ENCODE peak calls at places on chromosomes 16 and 17, in four cellular contexts. One of them, this sample, is unnamed.
A peak's percentile ranks its signal among the peaks of the same experiment; 100 is the strongest.

GRCh38 chr17:1630662-1631061 is 2.0 kb upstream of the SLC43A2 start:
- DNase-seq in psoas muscle: no peak
- DNase-seq in heart right ventricle: no peak
- DNase-seq in cardiac muscle cell: no peak
- DNase-seq in this sample: no peak

GRCh38 chr16:77834600-77834963 is 46.2 kb downstream of the VAT1L start:
- DNase-seq in psoas muscle: no peak
- DNase-seq in heart right ventricle: no peak
- DNase-seq in cardiac muscle cell: peak; percentile 68
- DNase-seq in this sample: no peak

GRCh38 chr17:31588512-31588911 is 197.0 kb downstream of the RAB11FIP4 start:
- DNase-seq in psoas muscle: no peak
- DNase-seq in heart right ventricle: no peak
- DNase-seq in cardiac muscle cell: no peak
- DNase-seq in this sample: no peak

GRCh38 chr17:223723-224471 is 42.4 kb upstream of the DOC2B start:
- DNase-seq in psoas muscle: no peak
- DNase-seq in heart right ventricle: no peak
- DNase-seq in cardiac muscle cell: no peak
- DNase-seq in this sample: no peak

GRCh38 chr17:2174471-2175293 is 119.8 kb downstream of the HIC1 start:
- DNase-seq in psoas muscle: peak; percentile 61
- DNase-seq in heart right ventricle: peak; percentile 81
- DNase-seq in cardiac muscle cell: peak; percentile 98
- DNase-seq in this sample: no peak

GRCh38 chr17:50728112-50728429 is 8.7 kb downstream of the LUC7L3 start:
- DNase-seq in psoas muscle: no peak
- DNase-seq in heart right ventricle: no peak
- DNase-seq in cardiac muscle cell: no peak
- DNase-seq in this sample: no peak

GRCh38 chr17:2370211-2370589 is 30.7 kb downstream of the MNT start:
- DNase-seq in psoas muscle: no peak
- DNase-seq in heart right ventricle: no peak
- DNase-seq in cardiac muscle cell: no peak
- DNase-seq in this sample: no peak

GRCh38 chr17:75551276-75551675 is 25.8 kb downstream of the LLGL2 start:
- DNase-seq in psoas muscle: no peak
- DNase-seq in heart right ventricle: no peak
- DNase-seq in cardiac muscle cell: no peak
- DNase-seq in this sample: no peak

GRCh38 chr17:75633484-75634375 is 496 bp downstream of the SMIM5 start:
- DNase-seq in psoas muscle: peak; percentile 91
- DNase-seq in heart right ventricle: peak; percentile 88
- DNase-seq in cardiac muscle cell: peak; percentile 89
- DNase-seq in this sample: peak; percentile 42

GRCh38 chr17:43199633-43200032 is 12.0 kb upstream of the TMEM106A start:
- DNase-seq in psoas muscle: no peak
- DNase-seq in heart right ventricle: no peak
- DNase-seq in cardiac muscle cell: no peak
- DNase-seq in this sample: no peak

GRCh38 chr16:85173077-85173980 is 61.1 kb upstream of the CIBAR2 start:
- DNase-seq in psoas muscle: no peak
- DNase-seq in heart right ventricle: no peak
- DNase-seq in cardiac muscle cell: peak; percentile 86
- DNase-seq in this sample: peak; percentile 51

GRCh38 chr17:22460461-22461063 is 768.2 kb downstream of the KCNJ18 start:
- DNase-seq in psoas muscle: no peak
- DNase-seq in heart right ventricle: no peak
- DNase-seq in cardiac muscle cell: no peak
- DNase-seq in this sample: no peak

GRCh38 chr17:44362964-44363612 is 565 bp downstream of the FAM171A2 start:
- DNase-seq in psoas muscle: no peak
- DNase-seq in heart right ventricle: peak; percentile 24
- DNase-seq in cardiac muscle cell: no peak
- DNase-seq in this sample: no peak
- H3K4me3 ChIP-seq in psoas muscle: peak overlapping the region; percentile 71
- H3K4me3 ChIP-seq in heart right ventricle: peak overlapping the region; percentile 69
- H3K4me3 ChIP-seq in cardiac muscle cell: peak overlapping the region; percentile 84
- H3K4me3 ChIP-seq in this sample: peak overlapping the region; percentile 68

GRCh38 chr17:77927777-77928518 is 30.6 kb upstream of the TNRC6C start:
- DNase-seq in psoas muscle: no peak
- DNase-seq in heart right ventricle: no peak
- DNase-seq in cardiac muscle cell: no peak
- DNase-seq in this sample: no peak
- TF ChIP-seq CTCF in psoas muscle: no peak
- TF ChIP-seq CTCF in heart right ventricle: no peak
- TF ChIP-seq CTCF in cardiac muscle cell: no peak
- TF ChIP-seq CTCF in this sample: no peak

DNA sequence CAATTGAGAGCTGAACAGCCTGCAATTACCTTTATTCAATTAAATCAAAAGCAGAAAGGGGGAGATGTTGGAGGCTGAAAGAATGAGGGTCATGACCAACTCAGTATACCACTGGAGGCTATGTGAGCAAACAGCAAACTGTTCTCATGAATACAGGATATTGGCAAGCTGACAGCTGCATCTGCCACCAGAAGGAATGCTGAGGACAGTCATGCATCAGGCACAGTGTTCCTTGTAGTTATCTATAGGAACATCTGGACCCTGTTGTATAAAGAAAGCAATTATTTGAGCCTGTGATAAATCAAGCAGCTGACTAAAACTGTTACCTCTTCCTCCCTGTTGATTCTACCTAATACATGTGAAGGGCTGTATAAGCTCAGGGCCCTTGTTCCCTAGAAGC is 2064.6 kb downstream of the TP53TG3F start:
- DNase-seq in psoas muscle: no peak
- DNase-seq in heart right ventricle: no peak
- DNase-seq in cardiac muscle cell: no peak
- DNase-seq in this sample: no peak
- H3K4me3 ChIP-seq in psoas muscle: no peak overlapping the region
- H3K4me3 ChIP-seq in heart right ventricle: no peak overlapping the region
- H3K4me3 ChIP-seq in cardiac muscle cell: no peak overlapping the region
- H3K4me3 ChIP-seq in this sample: no peak overlapping the region

GRCh38 chr17:64084086-64084939 is 45.6 kb downstream of the ERN1 start:
- DNase-seq in psoas muscle: no peak
- DNase-seq in heart right ventricle: no peak
- DNase-seq in cardiac muscle cell: peak; percentile 69
- DNase-seq in this sample: no peak

GRCh38 chr17:64080174-64080618 is 49.7 kb downstream of the ERN1 start:
- DNase-seq in psoas muscle: no peak
- DNase-seq in heart right ventricle: no peak
- DNase-seq in cardiac muscle cell: no peak
- DNase-seq in this sample: no peak

GRCh38 chr17:64083571-64084085 is 46.3 kb downstream of the ERN1 start:
- DNase-seq in psoas muscle: no peak
- DNase-seq in heart right ventricle: no peak
- DNase-seq in cardiac muscle cell: no peak
- DNase-seq in this sample: no peak

GRCh38 chr17:64083093-64083492 is 46.9 kb downstream of the ERN1 start:
- DNase-seq in psoas muscle: no peak
- DNase-seq in heart right ventricle: no peak
- DNase-seq in cardiac muscle cell: no peak
- DNase-seq in this sample: no peak

GRCh38 chr17:64081802-64082799 is 47.8 kb downstream of the ERN1 start:
- DNase-seq in psoas muscle: no peak
- DNase-seq in heart right ventricle: no peak
- DNase-seq in cardiac muscle cell: peak; percentile 82
- DNase-seq in this sample: peak; percentile 66
- TF ChIP-seq CTCF in psoas muscle: no peak
- TF ChIP-seq CTCF in heart right ventricle: no peak
- TF ChIP-seq CTCF in cardiac muscle cell: no peak
- TF ChIP-seq CTCF in this sample: no peak